ENCODE peak calls at places on chromosomes 5 and 9, in four cellular contexts. B, M, N and I are unnamed samples.

GRCh38 chr9:86585422-86586143 is 231.4 kb upstream of the TUT7 start:
- DNase-seq in B (no peak), M (no peak), N (no peak), I (no peak)

GRCh38 chr9:112852741-112853505 is 37.8 kb downstream of the SLC46A2 start:
- DNase-seq in B (no peak), M (no peak), N (no peak), I (no peak)

GRCh38 chr5:122126177-122126701 is 3.1 kb upstream of the ZNF474 start:
- DNase-seq in B (no peak), M (peak; percentile 88), N (no peak), I (no peak)

GRCh38 chr9:130913599-130914416 is 17.2 kb upstream of the QRFP start:
- DNase-seq in B (no peak), M (no peak), N (no peak), I (no peak)

GRCh38 chr9:135240871-135241311 is 153.4 kb downstream of the OLFM1 start:
- DNase-seq in B (peak; percentile 6), M (no peak), N (no peak), I (peak; percentile 49)

GRCh38 chr9:88722753-88723152 is 187.8 kb downstream of the NXNL2 start:
- DNase-seq in B (no peak), M (no peak), N (no peak), I (no peak)

GRCh38 chr5:157271740-157272271 is 5.9 kb downstream of the CYFIP2 start:
- DNase-seq in B (peak; percentile 35), M (no peak), N (no peak), I (no peak)

GRCh38 chr9:27430754-27431540 is 93.1 kb upstream of the IFNK start:
- DNase-seq in B (no peak), M (peak; percentile 42), N (no peak), I (no peak)

GRCh38 chr9:92947268-92948031 is at the start of gene FGD3:
- DNase-seq in B (no peak), M (no peak), N (no peak), I (peak; percentile 71)

GRCh38 chr5:91848453-91848852 is 465.3 kb upstream of the ARRDC3 start:
- DNase-seq in B (no peak), M (peak; percentile 80), N (no peak), I (no peak)

GRCh38 chr5:57716661-57717060 is 234.1 kb upstream of the ACTBL2 start:
- DNase-seq in B (no peak), M (no peak), N (no peak), I (no peak)

GRCh38 chr5:139061274-139061673 is 136.9 kb downstream of the SIL1 start:
- DNase-seq in B (peak; percentile 81), M (peak; percentile 93), N (peak; percentile 89), I (peak; percentile 74)

GRCh38 chr5:58816181-58816731 is 233.4 kb downstream of the RAB3C start:
- DNase-seq in B (no peak), M (no peak), N (no peak), I (no peak)

GRCh38 chr5:43428034-43428712 is 16.0 kb upstream of the CCL28 start:
- DNase-seq in B (no peak), M (peak; percentile 30), N (no peak), I (no peak)

GRCh38 chr5:173671121-173671949 is 54.9 kb upstream of the BOD1 start:
- DNase-seq in B (peak; percentile 89), M (peak; percentile 26), N (peak; percentile 86), I (peak; percentile 63)

GRCh38 chr9:74498616-74499095 is 1.5 kb downstream of the RORB start:
- DNase-seq in B (no peak), M (no peak), N (no peak), I (peak; percentile 48)

GRCh38 chr9:133777871-133778270 is 39.7 kb upstream of the SARDH start:
- DNase-seq in B (no peak), M (no peak), N (no peak), I (no peak)

DNA sequence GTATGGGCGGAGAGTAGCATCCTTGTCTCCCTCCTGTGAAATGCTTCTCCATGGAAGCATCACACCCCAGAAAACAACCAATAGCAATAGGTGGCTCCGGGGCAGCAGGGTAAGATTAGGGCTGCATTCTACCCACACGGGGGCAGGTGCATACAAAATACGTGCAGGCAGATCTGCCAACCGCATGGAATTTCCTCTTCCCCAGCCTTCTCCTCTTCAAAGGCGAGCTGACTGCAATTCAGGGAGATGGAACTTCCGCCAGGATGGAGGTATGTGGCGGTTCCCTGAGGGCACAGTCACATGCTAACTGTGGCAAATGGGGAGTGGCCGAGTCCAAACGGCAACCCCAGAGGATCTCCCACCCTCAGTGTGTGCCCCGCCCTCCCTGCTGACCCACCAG is 81.5 kb downstream of the LMNB1 start:
- DNase-seq in B (no peak), M (no peak), N (no peak), I (no peak)
- TF ChIP-seq CTCF in B (no peak), M (no peak), N (no peak), I (no peak)

GRCh38 chr5:79563247-79563590 is 49.0 kb upstream of the TENT2 start:
- DNase-seq in B (no peak), M (no peak), N (no peak), I (no peak)
- H3K4me3 ChIP-seq in B (no peak overlapping the region), M (no peak overlapping the region), N (no peak overlapping the region), I (no peak overlapping the region)

DNA sequence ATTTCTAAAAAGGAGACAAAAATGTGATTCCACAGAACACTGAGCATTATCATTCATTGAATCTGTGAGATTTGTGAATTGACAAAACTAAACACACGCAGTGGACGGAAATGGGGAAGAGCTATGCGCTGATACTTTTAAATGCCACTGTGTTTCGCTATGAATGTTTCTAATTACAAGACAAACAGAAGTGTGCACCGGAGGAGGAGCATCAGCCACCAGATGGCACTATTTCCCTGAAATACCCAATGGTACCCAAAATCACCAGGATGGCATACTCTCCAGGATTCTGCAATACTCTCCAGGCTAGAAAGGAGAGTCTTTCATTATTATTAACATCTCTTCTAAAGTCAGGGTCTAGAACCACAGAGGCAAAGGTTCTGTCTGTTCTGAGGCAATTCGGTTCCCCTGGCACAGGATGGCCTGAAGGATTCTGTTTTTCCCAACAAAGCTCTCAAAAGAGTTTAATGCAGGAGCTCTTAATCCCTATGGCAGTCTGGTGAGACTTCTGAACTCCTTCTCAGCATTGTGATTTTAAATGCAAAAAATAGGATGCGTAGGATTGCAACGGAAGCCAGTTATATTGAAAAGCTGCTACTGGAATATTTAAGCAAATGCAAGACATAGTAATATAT is 13.8 kb upstream of the PUM3 start:
- DNase-seq in B (peak; percentile 51), M (peak; percentile 76), N (peak; percentile 60), I (no peak)
- TF ChIP-seq CTCF in B (peak; percentile 69), M (peak; percentile 94), N (peak; percentile 61), I (peak; percentile 89)

GRCh38 chr9:16266648-16267276 is 603.7 kb downstream of the BNC2 start:
- DNase-seq in B (no peak), M (no peak), N (no peak), I (no peak)
- H3K4me3 ChIP-seq in B (no peak overlapping the region), M (peak overlapping the region; percentile 56), N (peak overlapping the region; percentile 41), I (peak overlapping the region; percentile 47)